ENCODE peak calls at places on chromosome 2, in seven cellular contexts. K is pancreas; D is substantia nigra; L is iris pigment epithelial cell; X is right lobe of liver; U is prostate gland; Y is activated CD4-positive, CD25-positive, alpha-beta regulatory T cell treated with anti-CD3 and anti-CD28 coated beads, Interleukin-2, amount 50 U/mL, for 72 hours. M is an unnamed sample.
A peak's percentile ranks its signal among the peaks of the same experiment; 100 is the strongest.

GRCh38 chr2:29147963-29148362 is 32.7 kb downstream of the CLIP4 start:
- DNase-seq in X (no peak), L (no peak), Y (no peak), U (no peak), K (no peak), D (no peak), M (no peak)

GRCh38 chr2:96530144-96530430 is 6.5 kb upstream of the ARID5A start:
- DNase-seq in L (no peak), Y (no peak), X (no peak), K (no peak), U (no peak), D (no peak), M (no peak)

GRCh38 chr2:141062443-141062842 is 1068.4 kb downstream of the LRP1B start:
- DNase-seq in Y (no peak), K (no peak), X (no peak), L (no peak), D (no peak), U (no peak), M (no peak)

GRCh38 chr2:190340369-190340768 is 3.0 kb upstream of the INPP1 start:
- DNase-seq in X (no peak), K (no peak), U (no peak), L (peak; percentile 34), Y (no peak), D (no peak), M (no peak)

GRCh38 chr2:159960413-159960812 is 102.0 kb downstream of the PLA2R1 start:
- DNase-seq in K (no peak), Y (no peak), L (peak; percentile 94), X (no peak), U (peak; percentile 6), D (no peak), M (no peak)

GRCh38 chr2:75570948-75571729 is 10.4 kb upstream of the EVA1A start:
- DNase-seq in K (peak; percentile 89), X (peak; percentile 27), U (no peak), L (peak; percentile 81), Y (no peak), D (no peak), M (no peak)

GRCh38 chr2:23386422-23387220 is 1.6 kb downstream of the KLHL29 start:
- DNase-seq in Y (no peak), L (peak; percentile 36), D (no peak), K (peak; percentile 22), X (peak; percentile 46), U (peak; percentile 43), M (no peak)

GRCh38 chr2:229489016-229489415 is 217.9 kb upstream of the PID1 start:
- DNase-seq in D (peak; percentile 38), L (peak; percentile 18), U (no peak), X (no peak), Y (no peak), K (no peak), M (peak; percentile 43)

GRCh38 chr2:109510136-109511028 is 103.4 kb downstream of the SEPTIN10 start:
- DNase-seq in K (peak; percentile 79), U (peak; percentile 81), D (peak; percentile 60), L (peak; percentile 61), X (peak; percentile 66), Y (peak; percentile 76), M (peak; percentile 68)

GRCh38 chr2:128787616-128788015 is 468.9 kb upstream of the HS6ST1 start:
- DNase-seq in L (no peak), Y (no peak), K (no peak), D (no peak), U (no peak), X (no peak), M (no peak)

GRCh38 chr2:165450141-165450540 is 19.4 kb upstream of the CSRNP3 start:
- DNase-seq in L (no peak), Y (no peak), U (no peak), X (no peak), D (no peak), K (no peak), M (no peak)

GRCh38 chr2:38268001-38268400 is 109.1 kb downstream of the ATL2 start:
- DNase-seq in L (no peak), K (no peak), U (no peak), X (no peak), D (no peak), Y (no peak), M (no peak)

GRCh38 chr2:54503192-54503591 is 47.1 kb downstream of the SPTBN1 start:
- DNase-seq in K (peak; percentile 30), X (no peak), Y (no peak), L (peak; percentile 44), U (peak; percentile 17), D (no peak), M (peak; percentile 19)

GRCh38 chr2:120669121-120669952 is 66.3 kb upstream of the GLI2 start:
- DNase-seq in X (no peak), D (no peak), K (peak; percentile 38), Y (no peak), L (peak; percentile 40), U (no peak), M (no peak)

GRCh38 chr2:112959109-112959591 is 18.7 kb upstream of the IL36G start:
- DNase-seq in L (no peak), U (no peak), D (no peak), Y (no peak), K (no peak), X (no peak), M (no peak)

GRCh38 chr2:75403991-75404428 is 156.7 kb downstream of the EVA1A start:
- DNase-seq in X (no peak), Y (no peak), L (peak; percentile 44), K (no peak), U (no peak), D (no peak), M (peak; percentile 37)

GRCh38 chr2:182650704-182651103 is 65.4 kb upstream of the DNAJC10 start:
- DNase-seq in X (no peak), L (peak; percentile 67), K (no peak), Y (no peak), U (no peak), D (no peak), M (peak; percentile 38)

GRCh38 chr2:227326783-227327182 is 1.7 kb downstream of the MFF start:
- DNase-seq in L (no peak), X (no peak), K (no peak), Y (no peak), U (no peak), D (no peak), M (no peak)

GRCh38 chr2:121994238-121995206 is 239.1 kb downstream of the TSN start:
- DNase-seq in U (no peak), X (no peak), D (no peak), Y (no peak), K (no peak), L (no peak), M (no peak)

GRCh38 chr2:156517419-156517818 is 81.2 kb downstream of the GPD2 start:
- DNase-seq in K (peak; percentile 36), L (no peak), U (no peak), X (no peak), D (no peak), Y (no peak), M (no peak)

GRCh38 chr2:9196637-9197036 is 10.0 kb upstream of the ASAP2 start:
- DNase-seq in X (no peak), U (no peak), Y (no peak), L (no peak), K (no peak), D (no peak), M (no peak)

GRCh38 chr2:148565272-148565894 is 79.2 kb upstream of the EPC2 start:
- DNase-seq in D (no peak), Y (no peak), U (no peak), L (peak; percentile 3), K (no peak), X (no peak), M (no peak)

GRCh38 chr2:959453-959852 is 8.8 kb downstream of the SNTG2 start:
- DNase-seq in U (no peak), X (no peak), K (no peak), Y (no peak), D (no peak), L (no peak), M (no peak)

GRCh38 chr2:46871976-46872381 is 43.6 kb downstream of the MCFD2 start:
- DNase-seq in K (no peak), Y (no peak), U (no peak), L (no peak), X (no peak), D (no peak), M (no peak)

GRCh38 chr2:128520340-128520739 is 201.7 kb upstream of the HS6ST1 start:
- DNase-seq in L (no peak), X (no peak), K (no peak), U (no peak), D (no peak), Y (no peak), M (no peak)

GRCh38 chr2:148023861-148024260 is 3.0 kb downstream of the MBD5 start:
- DNase-seq in Y (no peak), D (no peak), L (no peak), X (no peak), K (no peak), U (no peak), M (no peak)

GRCh38 chr2:27720004-27720551 is 51.4 kb upstream of the MRPL33 start:
- DNase-seq in L (peak; percentile 93), D (no peak), X (no peak), Y (peak; percentile 49), K (no peak), U (no peak), M (no peak)

GRCh38 chr2:45074713-45075112 is 65.5 kb upstream of the SIX2 start:
- DNase-seq in L (no peak), Y (no peak), K (no peak), X (no peak), U (no peak), D (no peak), M (no peak)

GRCh38 chr2:224362094-224362493 is 39.8 kb downstream of the FAM124B start:
- DNase-seq in Y (no peak), L (no peak), K (no peak), D (no peak), X (no peak), U (no peak), M (no peak)

GRCh38 chr2:127645395-127646291 is at the start of gene GPR17:
- DNase-seq in U (no peak), X (no peak), Y (no peak), K (no peak), L (no peak), D (peak; percentile 71), M (peak; percentile 26)

GRCh38 chr2:1556776-1557466 is 143.7 kb downstream of the TPO start:
- DNase-seq in L (peak; percentile 81), U (no peak), X (no peak), K (peak; percentile 68), D (no peak), Y (no peak), M (no peak)

GRCh38 chr2:3280683-3281520 is 96.7 kb downstream of the EIPR1 start:
- DNase-seq in U (no peak), D (no peak), L (no peak), X (no peak), K (no peak), Y (no peak), M (no peak)